ENCODE peak calls at places on chromosome X, in ten cellular contexts. C is hypothalamus, I is AG09319, F is SK-MEL-5, G is NCI-H1436, E is G401, J is amniotic stem cell, A is mucosa of gallbladder, Z is Caco-2, V is left lung. B is an unnamed sample.

GRCh38 chrX:41661366-41662095 is 27.2 kb upstream of the GPR34 start:
- DNase-seq in C (no peak), I (no peak), F (no peak), G (no peak), E (no peak), J (no peak), A (no peak), Z (no peak), V (no peak), B (no peak)

GRCh38 chrX:40009462-40009851 is 88.3 kb downstream of the BCOR start:
- DNase-seq in C (no peak), I (no peak), F (no peak), G (no peak), E (no peak), J (no peak), A (no peak), Z (no peak), V (peak), B (no peak)

GRCh38 chrX:40107291-40108083 is 9.7 kb upstream of the BCOR start:
- DNase-seq in C (peak), I (no peak), F (no peak), G (no peak), E (peak), J (no peak), A (peak), Z (no peak), V (peak), B (peak)

GRCh38 chrX:131704136-131704695 is 160.3 kb downstream of the OR13H1 start:
- DNase-seq in C (no peak), I (peak), F (peak), G (peak), E (peak), J (peak), A (peak), Z (no peak), V (no peak), B (peak)

GRCh38 chrX:78886550-78886949 is 58.6 kb upstream of the P2RY10 start:
- DNase-seq in C (no peak), I (no peak), F (peak), G (no peak), E (no peak), J (no peak), A (no peak), Z (no peak), V (no peak), B (peak)

GRCh38 chrX:42697544-42697943 is 80.4 kb downstream of the PPP1R2C start:
- DNase-seq in C (no peak), I (no peak), F (no peak), G (no peak), E (no peak), J (no peak), A (no peak), Z (peak), V (no peak), B (no peak)

GRCh38 chrX:48498374-48498809 is 10.4 kb upstream of the PORCN start:
- DNase-seq in C (no peak), I (no peak), F (peak), G (no peak), E (no peak), J (peak), A (no peak), Z (no peak), V (no peak), B (no peak)

GRCh38 chrX:39536165-39536564 is 561.6 kb downstream of the BCOR start:
- DNase-seq in C (no peak), I (no peak), F (no peak), G (no peak), E (no peak), J (no peak), A (no peak), Z (no peak), V (no peak), B (no peak)

GRCh38 chrX:13418126-13419091 is 98.6 kb upstream of the ATXN3L start:
- DNase-seq in C (no peak), I (no peak), F (no peak), G (no peak), E (no peak), J (peak), A (no peak), Z (no peak), V (no peak), B (peak)

GRCh38 chrX:142186103-142186502 is 19.0 kb downstream of the MAGEC2 start:
- DNase-seq in C (no peak), I (no peak), F (no peak), G (no peak), E (no peak), J (no peak), A (no peak), Z (no peak), V (no peak), B (no peak)

GRCh38 chrX:124433186-124433585 is 86.8 kb downstream of the SH2D1A start:
- DNase-seq in C (no peak), I (no peak), F (no peak), G (no peak), E (no peak), J (no peak), A (no peak), Z (no peak), V (no peak), B (no peak)

GRCh38 chrX:109184506-109185139 is 297.3 kb downstream of the GUCY2F start:
- DNase-seq in C (no peak), I (no peak), F (no peak), G (no peak), E (no peak), J (no peak), A (no peak), Z (no peak), V (no peak), B (no peak)

GRCh38 chrX:100731441-100732281 is at the start of gene SYTL4:
- DNase-seq in C (peak), I (no peak), F (no peak), G (no peak), E (no peak), J (no peak), A (no peak), Z (peak), V (peak), B (peak)

GRCh38 chrX:75151828-75152592 is 4.1 kb downstream of the ABCB7 start:
- DNase-seq in C (no peak), I (no peak), F (no peak), G (no peak), E (no peak), J (no peak), A (no peak), Z (no peak), V (no peak), B (no peak)

GRCh38 chrX:23803931-23804381 is 21.0 kb downstream of the SAT1 start:
- DNase-seq in C (no peak), I (no peak), F (peak), G (no peak), E (no peak), J (no peak), A (peak), Z (peak), V (no peak), B (peak)

GRCh38 chrX:72540318-72540717 is 32.3 kb downstream of the HDAC8 start:
- DNase-seq in C (no peak), I (peak), F (peak), G (peak), E (peak), J (no peak), A (no peak), Z (no peak), V (no peak), B (peak)

GRCh38 chrX:1153940-1154339 is 58.5 kb downstream of the CRLF2 start:
- DNase-seq in C (no peak), I (no peak), F (no peak), G (no peak), E (no peak), J (no peak), A (no peak), Z (no peak), V (no peak), B (no peak)

GRCh38 chrX:132740316-132741123 is 217.9 kb downstream of the HS6ST2 start:
- DNase-seq in C (no peak), I (no peak), F (peak), G (no peak), E (no peak), J (no peak), A (no peak), Z (no peak), V (no peak), B (peak)

GRCh38 chrX:133660356-133660755 is 245.1 kb upstream of the GPC4 start:
- DNase-seq in C (no peak), I (no peak), F (no peak), G (no peak), E (no peak), J (peak), A (no peak), Z (no peak), V (no peak), B (no peak)

GRCh38 chrX:132443736-132444135 is 45.1 kb downstream of the MBNL3 start:
- DNase-seq in C (no peak), I (no peak), F (no peak), G (no peak), E (no peak), J (no peak), A (no peak), Z (no peak), V (no peak), B (no peak)

B was measured in A673.